ENCODE peak calls at places on chromosomes 13 and 19, in five cellular contexts. N is cardiac muscle cell, I is uterus, R is heart right ventricle, V is IMR-90. G is an unnamed sample.

GRCh38 chr19:7415163-7415856 is 66.6 kb downstream of the ARHGEF18 start:
- DNase-seq in N (peak; percentile 40), I (no peak), R (no peak), V (peak; percentile 86), G (peak; percentile 64)

GRCh38 chr13:26050568-26051230 is 1.1 kb downstream of the SHISA2 start:
- DNase-seq in N (peak; percentile 34), I (no peak), R (peak; percentile 25), V (no peak), G (peak; percentile 31)

GRCh38 chr19:43820098-43820860 is 6.8 kb upstream of the ZNF283 start:
- DNase-seq in N (peak; percentile 74), I (peak; percentile 25), R (peak; percentile 52), V (peak; percentile 42), G (no peak)

GRCh38 chr13:35649162-35649561 is 172.7 kb upstream of the MAB21L1 start:
- DNase-seq in N (peak; percentile 33), I (no peak), R (no peak), V (peak; percentile 2), G (no peak)

GRCh38 chr13:94413545-94413944 is 65.9 kb downstream of the DCT start:
- DNase-seq in N (no peak), I (no peak), R (no peak), V (no peak), G (no peak)

GRCh38 chr13:102907016-102907756 is 61.4 kb downstream of the ERCC5 start:
- DNase-seq in N (peak; percentile 8), I (no peak), R (no peak), V (no peak), G (no peak)

GRCh38 chr19:54364775-54365257 is at the start of gene LAIR1:
- DNase-seq in N (peak; percentile 22), I (no peak), R (peak; percentile 34), V (no peak), G (no peak)

GRCh38 chr13:57634829-57635165 is 3.3 kb downstream of the PCDH17 start:
- DNase-seq in N (no peak), I (no peak), R (peak; percentile 20), V (no peak), G (no peak)

GRCh38 chr13:112554214-112554850 is 33.6 kb downstream of the TUBGCP3 start:
- DNase-seq in N (no peak), I (no peak), R (no peak), V (no peak), G (no peak)

GRCh38 chr13:113393226-113393571 is 29.3 kb upstream of the GRTP1 start:
- DNase-seq in N (no peak), I (no peak), R (no peak), V (no peak), G (no peak)

GRCh38 chr13:26025196-26025595 is 26.6 kb downstream of the SHISA2 start:
- DNase-seq in N (no peak), I (no peak), R (no peak), V (no peak), G (no peak)

GRCh38 chr13:80173224-80173623 is 167.7 kb downstream of the SPRY2 start:
- DNase-seq in N (no peak), I (no peak), R (no peak), V (no peak), G (no peak)

GRCh38 chr13:23701646-23702045 is 131.4 kb downstream of the TNFRSF19 start:
- DNase-seq in N (peak; percentile 99), I (peak; percentile 90), R (peak; percentile 79), V (peak; percentile 77), G (peak; percentile 45)

GRCh38 chr13:31946091-31946770 is 85.3 kb upstream of the FRY start:
- DNase-seq in N (peak; percentile 38), I (no peak), R (no peak), V (peak; percentile 29), G (no peak)

GRCh38 chr13:44354884-44355283 is 18.7 kb upstream of the SERP2 start:
- DNase-seq in N (no peak), I (no peak), R (no peak), V (no peak), G (no peak)

GRCh38 chr19:50702158-50702869 is 17.3 kb downstream of the SHANK1 start:
- DNase-seq in N (no peak), I (no peak), R (no peak), V (no peak), G (no peak)

DNA sequence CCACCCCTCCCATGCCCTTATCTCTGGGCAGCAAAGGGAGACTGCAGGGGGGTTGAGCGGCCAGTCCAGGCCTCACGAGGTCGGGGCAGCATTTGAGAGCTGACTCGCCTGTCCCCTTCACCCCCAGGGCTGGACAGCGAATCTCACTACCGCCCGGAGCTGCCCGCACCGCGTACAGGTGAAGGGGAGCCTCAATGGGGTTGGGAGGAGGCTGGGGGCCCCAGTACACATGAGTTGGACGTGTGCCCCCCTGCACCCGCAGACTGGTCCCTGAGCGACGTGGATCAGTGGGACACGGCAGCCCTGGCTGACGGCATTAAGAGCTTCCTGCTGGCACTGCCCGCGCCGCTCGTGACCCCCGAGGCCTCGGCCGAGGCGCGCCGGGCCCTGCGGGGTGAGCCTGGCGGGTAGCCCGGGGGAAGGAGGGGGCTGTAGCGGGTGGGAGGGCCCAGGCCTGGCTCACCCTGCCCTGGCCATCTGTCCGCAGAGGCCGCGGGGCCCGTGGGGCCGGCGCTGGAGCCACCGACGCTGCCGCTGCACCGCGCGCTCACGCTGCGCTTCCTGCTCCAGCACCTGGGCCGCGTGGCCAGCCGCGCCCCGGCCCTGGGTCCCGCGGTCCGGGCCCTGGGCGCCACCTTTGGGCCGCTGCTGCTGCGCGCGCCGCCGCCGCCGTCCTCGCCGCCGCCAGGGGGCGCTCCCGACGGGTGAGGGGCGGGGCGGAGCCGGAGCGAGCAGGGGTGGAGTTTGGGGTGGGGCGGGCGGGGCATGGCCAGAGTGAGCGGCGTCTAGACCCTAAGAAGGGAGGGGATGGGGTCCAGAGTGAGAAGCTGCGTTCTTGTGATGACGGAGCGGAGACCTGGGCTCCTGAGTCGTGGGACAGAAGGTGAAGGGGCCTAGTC is 8.1 kb downstream of the PIK3R2 start:
- DNase-seq in N (peak; percentile 71), I (peak; percentile 78), R (peak; percentile 84), V (peak; percentile 28), G (peak; percentile 75)
- TF ChIP-seq CTCF in N (peak; percentile 33), I (peak; percentile 92), R (peak; percentile 62), V (peak; percentile 76), G (peak; percentile 76)

DNA sequence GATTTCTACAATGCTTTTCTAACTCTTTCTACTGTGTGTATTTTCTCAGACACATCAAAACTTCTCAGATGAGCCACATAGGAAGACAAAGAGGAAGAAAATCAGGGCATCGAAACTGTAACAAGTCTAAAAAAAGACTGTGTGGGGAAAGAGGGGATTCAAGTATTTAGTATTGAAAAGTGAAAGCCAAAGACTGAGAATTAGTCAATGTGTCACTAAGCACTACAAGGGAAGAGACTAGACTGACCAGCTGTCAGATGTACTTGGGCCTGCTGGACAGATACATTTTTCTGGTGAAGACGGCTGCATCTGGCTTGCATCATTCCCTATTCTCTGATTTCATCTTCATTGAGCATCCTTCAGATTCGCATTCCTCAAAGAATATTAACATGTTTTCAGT is 25.4 kb downstream of the COMMD6 start:
- DNase-seq in N (peak; percentile 12), I (no peak), R (no peak), V (no peak), G (no peak)
- H3K4me1 ChIP-seq in N (no peaks in the 10 kb centered on the region), I (no peaks in the 10 kb centered on the region), R (no peaks in the 10 kb centered on the region), V (no peaks in the 10 kb centered on the region), G (peaks cover 4% of the 10 kb centered on the region)

DNA sequence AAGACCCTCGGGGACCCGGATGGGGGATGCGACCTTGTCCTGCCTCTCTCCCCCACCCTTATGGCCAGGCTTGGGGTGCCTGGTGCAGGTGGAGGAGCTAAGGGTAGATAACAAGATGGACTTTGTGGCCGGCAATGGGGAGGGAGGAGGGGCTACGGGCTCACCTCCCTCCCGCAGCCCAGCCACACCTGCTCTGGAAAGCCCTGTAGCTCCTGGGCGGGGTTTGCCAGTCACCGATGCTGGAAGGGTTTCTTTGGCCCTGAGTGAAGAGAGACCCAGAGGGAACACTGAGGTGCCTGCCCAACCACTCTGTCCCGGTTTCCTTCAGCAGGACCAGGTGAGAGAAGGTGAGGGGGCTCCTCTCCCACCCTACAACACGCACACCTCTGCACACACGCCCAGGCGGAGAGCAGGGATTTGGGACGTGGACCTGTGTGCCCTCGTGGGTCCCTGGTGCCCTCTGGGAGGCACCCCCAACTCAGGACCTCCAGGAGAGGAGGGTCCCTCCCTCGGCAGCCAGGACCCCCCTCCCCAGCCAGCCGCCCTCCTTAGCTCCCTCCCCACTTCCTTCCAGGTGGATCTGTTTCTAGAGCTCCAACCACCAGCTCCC is at the start of gene FUT2:
- DNase-seq in N (no peak), I (no peak), R (no peak), V (no peak), G (no peak)
- H3K4me3 ChIP-seq in N (no peak within 1 kb of the TSS), I (no peak within 1 kb of the TSS), R (no peak within 1 kb of the TSS), V (no peak within 1 kb of the TSS), G (peak within 1 kb of the TSS; percentile 6)

GRCh38 chr19:18796239-18796638 is 5.1 kb upstream of the COMP start:
- DNase-seq in N (no peak), I (no peak), R (no peak), V (no peak), G (no peak)

GRCh38 chr19:18800636-18801035 is 9.5 kb upstream of the COMP start:
- DNase-seq in N (no peak), I (no peak), R (no peak), V (no peak), G (no peak)

GRCh38 chr19:18799389-18799970 is 8.4 kb upstream of the COMP start:
- DNase-seq in N (no peak), I (no peak), R (no peak), V (no peak), G (no peak)

GRCh38 chr19:18800079-18800478 is 9.0 kb upstream of the COMP start:
- DNase-seq in N (no peak), I (no peak), R (no peak), V (no peak), G (no peak)

DNA sequence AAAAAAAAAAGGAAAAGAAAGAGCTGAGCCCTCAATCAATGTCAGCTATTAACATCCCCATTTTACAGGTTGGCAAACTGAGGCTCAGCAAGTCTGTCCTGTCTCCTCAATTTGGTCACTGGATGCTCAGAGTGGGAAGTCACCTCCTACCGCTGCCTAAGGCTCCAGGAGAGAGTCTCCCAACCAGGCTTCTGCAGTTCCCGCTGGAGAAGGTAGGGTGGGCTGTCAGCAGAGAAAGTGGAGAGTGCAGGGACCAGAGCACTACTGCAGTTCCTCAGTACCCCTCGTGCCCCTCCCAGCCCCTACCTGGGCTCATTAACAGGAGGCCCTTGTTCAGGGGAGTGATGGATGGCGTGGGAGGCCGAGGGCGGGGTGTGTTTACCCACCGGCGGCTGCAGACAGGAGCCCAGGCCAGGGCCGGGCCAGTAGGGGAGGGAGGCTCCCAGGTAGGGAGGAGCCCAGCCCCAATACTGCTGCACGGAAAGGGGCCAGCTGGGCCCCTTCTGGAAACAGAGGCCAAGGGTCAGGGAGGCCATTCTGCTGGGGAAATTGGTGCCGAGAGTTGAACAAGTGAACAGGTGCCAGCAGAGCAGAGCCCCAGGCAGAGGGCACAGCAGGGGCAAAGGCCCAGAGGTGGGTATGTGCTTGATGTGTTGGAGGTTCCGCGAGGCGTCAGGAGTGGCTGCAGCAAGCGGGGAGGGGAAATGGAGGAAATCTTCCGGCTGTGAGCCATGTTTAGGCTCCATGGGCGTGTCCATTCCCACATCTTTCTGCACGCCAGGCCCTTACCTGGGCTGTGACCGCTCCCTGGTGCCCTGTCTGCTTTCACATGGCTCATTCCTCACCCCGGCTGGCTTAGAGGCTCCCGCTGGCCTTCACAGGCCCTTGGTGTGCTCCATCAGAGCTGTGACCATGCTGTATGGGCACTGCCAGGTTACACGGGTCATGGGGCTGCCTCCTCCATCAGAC is 7.6 kb upstream of the COMP start:
- DNase-seq in N (no peak), I (no peak), R (no peak), V (no peak), G (no peak)
- TF ChIP-seq CTCF in N (no peak), I (no peak), R (no peak), V (no peak), G (no peak)

GRCh38 chr19:39350156-39350555 is 7.9 kb downstream of the SAMD4B start:
- DNase-seq in N (no peak), I (no peak), R (no peak), V (no peak), G (no peak)
- H3K4me1 ChIP-seq in N (peaks cover 23% of the 10 kb centered on the region), I (no peaks in the 10 kb centered on the region), R (peaks cover 52% of the 10 kb centered on the region), V (peaks cover 13% of the 10 kb centered on the region), G (no peaks in the 10 kb centered on the region)